ENCODE peak calls at places on chromosome 10, in six cellular contexts. One of them, this sample, is unnamed.

GRCh38 chr10:60238408-60239100 is 151.1 kb downstream of the ANK3 start:
- DNase-seq in H1: peak
- DNase-seq in mesenchymal stem cell: peak
- DNase-seq in IMR-90: peak
- DNase-seq in trophoblast cell: peak
- DNase-seq in neuronal stem cell: no peak
- DNase-seq in this sample: peak

GRCh38 chr10:28796606-28797512 is 119.5 kb downstream of the BAMBI start:
- DNase-seq in H1: no peak
- DNase-seq in mesenchymal stem cell: peak
- DNase-seq in IMR-90: peak
- DNase-seq in trophoblast cell: no peak
- DNase-seq in neuronal stem cell: no peak
- DNase-seq in this sample: no peak

GRCh38 chr10:112490543-112490942 is 43.5 kb downstream of the VTI1A start:
- DNase-seq in H1: no peak
- DNase-seq in mesenchymal stem cell: no peak
- DNase-seq in IMR-90: peak
- DNase-seq in trophoblast cell: no peak
- DNase-seq in neuronal stem cell: no peak
- DNase-seq in this sample: no peak

GRCh38 chr10:79382491-79382941 is 35.2 kb downstream of the PPIF start:
- DNase-seq in H1: no peak
- DNase-seq in mesenchymal stem cell: no peak
- DNase-seq in IMR-90: no peak
- DNase-seq in trophoblast cell: no peak
- DNase-seq in neuronal stem cell: no peak
- DNase-seq in this sample: peak

GRCh38 chr10:7363700-7364099 is 47.1 kb downstream of the SFMBT2 start:
- DNase-seq in H1: no peak
- DNase-seq in mesenchymal stem cell: no peak
- DNase-seq in IMR-90: no peak
- DNase-seq in trophoblast cell: no peak
- DNase-seq in neuronal stem cell: no peak
- DNase-seq in this sample: no peak

GRCh38 chr10:54010337-54010736 is 790.7 kb downstream of the PCDH15 start:
- DNase-seq in H1: no peak
- DNase-seq in mesenchymal stem cell: no peak
- DNase-seq in IMR-90: no peak
- DNase-seq in trophoblast cell: no peak
- DNase-seq in neuronal stem cell: no peak
- DNase-seq in this sample: peak

GRCh38 chr10:24825551-24825950 is 101.9 kb upstream of the ARHGAP21 start:
- DNase-seq in H1: no peak
- DNase-seq in mesenchymal stem cell: peak
- DNase-seq in IMR-90: peak
- DNase-seq in trophoblast cell: no peak
- DNase-seq in neuronal stem cell: no peak
- DNase-seq in this sample: no peak

GRCh38 chr10:28331821-28332220 is 29.0 kb upstream of the MPP7 start:
- DNase-seq in H1: no peak
- DNase-seq in mesenchymal stem cell: peak
- DNase-seq in IMR-90: peak
- DNase-seq in trophoblast cell: peak
- DNase-seq in neuronal stem cell: no peak
- DNase-seq in this sample: no peak

GRCh38 chr10:373015-373414 is 237.8 kb downstream of the ZMYND11 start:
- DNase-seq in H1: no peak
- DNase-seq in mesenchymal stem cell: peak
- DNase-seq in IMR-90: peak
- DNase-seq in trophoblast cell: no peak
- DNase-seq in neuronal stem cell: no peak
- DNase-seq in this sample: no peak

GRCh38 chr10:86536294-86536861 is 14.8 kb upstream of the WAPL start:
- DNase-seq in H1: no peak
- DNase-seq in mesenchymal stem cell: no peak
- DNase-seq in IMR-90: no peak
- DNase-seq in trophoblast cell: no peak
- DNase-seq in neuronal stem cell: no peak
- DNase-seq in this sample: peak

GRCh38 chr10:129361676-129362376 is 105.2 kb upstream of the MGMT start:
- DNase-seq in H1: no peak
- DNase-seq in mesenchymal stem cell: no peak
- DNase-seq in IMR-90: no peak
- DNase-seq in trophoblast cell: no peak
- DNase-seq in neuronal stem cell: no peak
- DNase-seq in this sample: no peak

GRCh38 chr10:3364768-3365480 is 192.3 kb upstream of the PITRM1 start:
- DNase-seq in H1: no peak
- DNase-seq in mesenchymal stem cell: no peak
- DNase-seq in IMR-90: no peak
- DNase-seq in trophoblast cell: no peak
- DNase-seq in neuronal stem cell: no peak
- DNase-seq in this sample: no peak

GRCh38 chr10:6336013-6336412 is 133.3 kb downstream of the PFKFB3 start:
- DNase-seq in H1: no peak
- DNase-seq in mesenchymal stem cell: no peak
- DNase-seq in IMR-90: no peak
- DNase-seq in trophoblast cell: no peak
- DNase-seq in neuronal stem cell: no peak
- DNase-seq in this sample: no peak

GRCh38 chr10:232061-232460 is 96.8 kb downstream of the ZMYND11 start:
- DNase-seq in H1: no peak
- DNase-seq in mesenchymal stem cell: no peak
- DNase-seq in IMR-90: no peak
- DNase-seq in trophoblast cell: no peak
- DNase-seq in neuronal stem cell: no peak
- DNase-seq in this sample: no peak

GRCh38 chr10:6973904-6974303 is 393.8 kb upstream of the PRKCQ start:
- DNase-seq in H1: no peak
- DNase-seq in mesenchymal stem cell: no peak
- DNase-seq in IMR-90: no peak
- DNase-seq in trophoblast cell: no peak
- DNase-seq in neuronal stem cell: no peak
- DNase-seq in this sample: no peak

GRCh38 chr10:2081501-2081900 is 344.2 kb upstream of the ADARB2 start:
- DNase-seq in H1: peak
- DNase-seq in mesenchymal stem cell: peak
- DNase-seq in IMR-90: no peak
- DNase-seq in trophoblast cell: no peak
- DNase-seq in neuronal stem cell: no peak
- DNase-seq in this sample: peak

GRCh38 chr10:78686444-78687060 is 382.2 kb upstream of the ZMIZ1 start:
- DNase-seq in H1: no peak
- DNase-seq in mesenchymal stem cell: no peak
- DNase-seq in IMR-90: no peak
- DNase-seq in trophoblast cell: no peak
- DNase-seq in neuronal stem cell: no peak
- DNase-seq in this sample: no peak

GRCh38 chr10:97428572-97428981 is 2.6 kb downstream of the PGAM1 start:
- DNase-seq in H1: no peak
- DNase-seq in mesenchymal stem cell: peak
- DNase-seq in IMR-90: no peak
- DNase-seq in trophoblast cell: no peak
- DNase-seq in neuronal stem cell: no peak
- DNase-seq in this sample: no peak

GRCh38 chr10:117955171-117955570 is 91.6 kb downstream of the RAB11FIP2 start:
- DNase-seq in H1: no peak
- DNase-seq in mesenchymal stem cell: no peak
- DNase-seq in IMR-90: no peak
- DNase-seq in trophoblast cell: peak
- DNase-seq in neuronal stem cell: no peak
- DNase-seq in this sample: no peak

GRCh38 chr10:129446182-129446581 is 20.9 kb upstream of the MGMT start:
- DNase-seq in H1: peak
- DNase-seq in mesenchymal stem cell: no peak
- DNase-seq in IMR-90: no peak
- DNase-seq in trophoblast cell: no peak
- DNase-seq in neuronal stem cell: no peak
- DNase-seq in this sample: peak

GRCh38 chr10:34112431-34112830 is 702.7 kb downstream of the PARD3 start:
- DNase-seq in H1: no peak
- DNase-seq in mesenchymal stem cell: peak
- DNase-seq in IMR-90: peak
- DNase-seq in trophoblast cell: no peak
- DNase-seq in neuronal stem cell: no peak
- DNase-seq in this sample: no peak

GRCh38 chr10:98310721-98311120 is 42.7 kb upstream of the LOXL4 start:
- DNase-seq in H1: no peak
- DNase-seq in mesenchymal stem cell: no peak
- DNase-seq in IMR-90: no peak
- DNase-seq in trophoblast cell: no peak
- DNase-seq in neuronal stem cell: no peak
- DNase-seq in this sample: no peak

GRCh38 chr10:129617768-129618167 is 150.7 kb downstream of the MGMT start:
- DNase-seq in H1: no peak
- DNase-seq in mesenchymal stem cell: no peak
- DNase-seq in IMR-90: no peak
- DNase-seq in trophoblast cell: no peak
- DNase-seq in neuronal stem cell: no peak
- DNase-seq in this sample: no peak

GRCh38 chr10:112713411-112713810 is 236.6 kb upstream of the TCF7L2 start:
- DNase-seq in H1: no peak
- DNase-seq in mesenchymal stem cell: no peak
- DNase-seq in IMR-90: peak
- DNase-seq in trophoblast cell: peak
- DNase-seq in neuronal stem cell: no peak
- DNase-seq in this sample: no peak

GRCh38 chr10:129911451-129912160 is 52.5 kb downstream of the EBF3 start:
- DNase-seq in H1: no peak
- DNase-seq in mesenchymal stem cell: no peak
- DNase-seq in IMR-90: no peak
- DNase-seq in trophoblast cell: no peak
- DNase-seq in neuronal stem cell: no peak
- DNase-seq in this sample: no peak

GRCh38 chr10:73653701-73654100 is 2.1 kb downstream of the SYNPO2L start:
- DNase-seq in H1: no peak
- DNase-seq in mesenchymal stem cell: peak
- DNase-seq in IMR-90: peak
- DNase-seq in trophoblast cell: no peak
- DNase-seq in neuronal stem cell: no peak
- DNase-seq in this sample: no peak

GRCh38 chr10:110059965-110060364 is 52.2 kb downstream of the ADD3 start:
- DNase-seq in H1: no peak
- DNase-seq in mesenchymal stem cell: peak
- DNase-seq in IMR-90: peak
- DNase-seq in trophoblast cell: no peak
- DNase-seq in neuronal stem cell: no peak
- DNase-seq in this sample: no peak

GRCh38 chr10:46306550-46307184 is 19.9 kb downstream of the ANTXRL start:
- DNase-seq in H1: no peak
- DNase-seq in mesenchymal stem cell: no peak
- DNase-seq in IMR-90: no peak
- DNase-seq in trophoblast cell: peak
- DNase-seq in neuronal stem cell: no peak
- DNase-seq in this sample: peak

DNA sequence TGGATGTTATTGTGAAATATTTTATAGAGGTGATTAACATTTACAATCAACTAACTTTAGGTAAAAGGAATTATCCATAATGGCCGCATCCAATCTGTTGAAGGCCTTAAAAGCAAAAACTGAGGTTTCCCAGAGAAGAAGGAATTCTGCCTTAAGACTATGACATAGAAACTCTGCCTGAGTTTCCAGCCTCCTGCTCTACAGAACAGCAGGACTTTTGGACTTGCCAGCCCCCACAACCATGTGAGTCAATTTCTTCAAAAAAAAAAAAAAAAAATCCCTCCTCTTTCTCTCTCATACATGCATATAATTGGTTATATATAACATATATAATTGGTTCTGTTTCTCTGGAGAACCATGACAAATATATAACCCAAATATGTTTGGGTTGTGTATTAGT is 15.4 kb downstream of the SLC25A28 start:
- DNase-seq in H1: no peak
- DNase-seq in mesenchymal stem cell: no peak
- DNase-seq in IMR-90: no peak
- DNase-seq in trophoblast cell: no peak
- DNase-seq in neuronal stem cell: no peak
- DNase-seq in this sample: no peak
- H4K91ac ChIP-seq in H1: no peak
- H4K91ac ChIP-seq in mesenchymal stem cell: no peak
- H4K91ac ChIP-seq in IMR-90: no peak
- H4K91ac ChIP-seq in trophoblast cell: no peak
- H4K91ac ChIP-seq in neuronal stem cell: no peak
- H4K91ac ChIP-seq in this sample: no peak

GRCh38 chr10:8489823-8490222 is 435.3 kb downstream of the GATA3 start:
- DNase-seq in H1: no peak
- DNase-seq in mesenchymal stem cell: no peak
- DNase-seq in IMR-90: no peak
- DNase-seq in trophoblast cell: no peak
- DNase-seq in neuronal stem cell: no peak
- DNase-seq in this sample: no peak

GRCh38 chr10:8487346-8487745 is 432.9 kb downstream of the GATA3 start:
- DNase-seq in H1: no peak
- DNase-seq in mesenchymal stem cell: no peak
- DNase-seq in IMR-90: no peak
- DNase-seq in trophoblast cell: peak
- DNase-seq in neuronal stem cell: no peak
- DNase-seq in this sample: no peak

GRCh38 chr10:8485032-8485431 is 430.5 kb downstream of the GATA3 start:
- DNase-seq in H1: no peak
- DNase-seq in mesenchymal stem cell: no peak
- DNase-seq in IMR-90: no peak
- DNase-seq in trophoblast cell: no peak
- DNase-seq in neuronal stem cell: no peak
- DNase-seq in this sample: no peak

GRCh38 chr10:8489232-8489631 is 434.7 kb downstream of the GATA3 start:
- DNase-seq in H1: no peak
- DNase-seq in mesenchymal stem cell: no peak
- DNase-seq in IMR-90: no peak
- DNase-seq in trophoblast cell: no peak
- DNase-seq in neuronal stem cell: no peak
- DNase-seq in this sample: no peak
- H4K91ac ChIP-seq in H1: no peak
- H4K91ac ChIP-seq in mesenchymal stem cell: no peak
- H4K91ac ChIP-seq in IMR-90: no peak
- H4K91ac ChIP-seq in trophoblast cell: no peak
- H4K91ac ChIP-seq in neuronal stem cell: no peak
- H4K91ac ChIP-seq in this sample: no peak

GRCh38 chr10:70742537-70743429 is 42.4 kb downstream of the TBATA start:
- DNase-seq in H1: no peak
- DNase-seq in mesenchymal stem cell: peak
- DNase-seq in IMR-90: peak
- DNase-seq in trophoblast cell: no peak
- DNase-seq in neuronal stem cell: no peak
- DNase-seq in this sample: no peak
- H4K91ac ChIP-seq in H1: no peak
- H4K91ac ChIP-seq in mesenchymal stem cell: no peak
- H4K91ac ChIP-seq in IMR-90: peak
- H4K91ac ChIP-seq in trophoblast cell: no peak
- H4K91ac ChIP-seq in neuronal stem cell: no peak
- H4K91ac ChIP-seq in this sample: no peak

DNA sequence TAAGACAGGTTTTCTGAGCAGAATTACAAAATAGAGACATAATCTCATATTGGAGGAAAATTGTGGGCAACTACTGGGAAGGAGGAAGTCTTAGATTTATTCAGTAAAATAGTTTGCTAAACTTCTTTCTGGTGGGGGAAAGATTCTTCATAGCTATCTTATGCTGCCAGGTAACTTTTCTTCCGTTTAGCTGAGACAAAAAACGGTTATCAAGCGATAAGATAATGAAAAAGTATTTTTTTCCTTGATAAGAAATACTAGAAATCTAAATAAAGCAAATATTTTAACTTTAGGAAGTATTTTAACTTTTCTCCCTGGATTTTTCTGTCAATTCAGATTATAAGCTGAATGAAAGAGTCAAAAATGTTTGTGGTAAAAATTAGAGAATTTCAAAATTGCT is 52.3 kb downstream of the JMJD1C start:
- DNase-seq in H1: no peak
- DNase-seq in mesenchymal stem cell: no peak
- DNase-seq in IMR-90: no peak
- DNase-seq in trophoblast cell: no peak
- DNase-seq in neuronal stem cell: no peak
- DNase-seq in this sample: no peak
- H4K91ac ChIP-seq in H1: no peak
- H4K91ac ChIP-seq in mesenchymal stem cell: no peak
- H4K91ac ChIP-seq in IMR-90: no peak
- H4K91ac ChIP-seq in trophoblast cell: no peak
- H4K91ac ChIP-seq in neuronal stem cell: no peak
- H4K91ac ChIP-seq in this sample: no peak